ENCODE peak calls at places on chromosomes 11 and 22, in four cellular contexts. T, Y, L and H are unnamed samples.
A peak's percentile ranks its signal among the peaks of the same experiment; 100 is the strongest.

GRCh38 chr11:72867970-72868369 is 53.8 kb downstream of the ATG16L2 start:
- DNase-seq in T (no peak), Y (no peak), L (no peak), H (no peak)

GRCh38 chr22:21865041-21865440 is 2.4 kb downstream of the MAPK1 start:
- DNase-seq in T (no peak), Y (peak; percentile 82), L (no peak), H (no peak)

GRCh38 chr11:73710964-73711363 is 49.9 kb downstream of the RAB6A start:
- DNase-seq in T (no peak), Y (no peak), L (no peak), H (no peak)

GRCh38 chr11:119351232-119351631 is 4.7 kb upstream of the MFRP start:
- DNase-seq in T (no peak), Y (no peak), L (no peak), H (no peak)

GRCh38 chr11:118961591-118961990 is 5.5 kb downstream of the UPK2 start:
- DNase-seq in T (no peak), Y (no peak), L (no peak), H (no peak)

GRCh38 chr11:65419773-65420481 is 2.7 kb upstream of the NEAT1 start:
- DNase-seq in T (peak; percentile 92), Y (peak; percentile 90), L (no peak), H (no peak)

GRCh38 chr22:38107692-38108515 is 2.6 kb downstream of the BAIAP2L2 start:
- DNase-seq in T (peak; percentile 93), Y (no peak), L (no peak), H (no peak)

GRCh38 chr11:134564472-134565200 is 152.6 kb upstream of the B3GAT1 start:
- DNase-seq in T (no peak), Y (no peak), L (no peak), H (no peak)

GRCh38 chr22:37263966-37264887 is 18.1 kb upstream of the CYTH4 start:
- DNase-seq in T (no peak), Y (no peak), L (no peak), H (no peak)

GRCh38 chr11:127643659-127644058 is 643.1 kb upstream of the KIRREL3 start:
- DNase-seq in T (no peak), Y (no peak), L (no peak), H (no peak)

GRCh38 chr22:43035250-43035649 is 20.3 kb upstream of the PACSIN2 start:
- DNase-seq in T (no peak), Y (no peak), L (no peak), H (no peak)

GRCh38 chr22:45996241-45997076 is 19.5 kb upstream of the WNT7B start:
- DNase-seq in T (no peak), Y (no peak), L (no peak), H (no peak)

GRCh38 chr11:104705475-104706195 is 192.6 kb downstream of the CASP12 start:
- DNase-seq in T (no peak), Y (no peak), L (peak; percentile 1), H (peak; percentile 12)

GRCh38 chr11:60631939-60632338 is 67.5 kb upstream of the MS4A8 start:
- DNase-seq in T (no peak), Y (no peak), L (no peak), H (no peak)

GRCh38 chr22:27214691-27215090 is 557.3 kb downstream of the MIAT start:
- DNase-seq in T (no peak), Y (no peak), L (no peak), H (no peak)

GRCh38 chr11:119470316-119471266 is 47.6 kb upstream of the THY1 start:
- DNase-seq in T (no peak), Y (no peak), L (no peak), H (no peak)

GRCh38 chr11:62504158-62504973 is 42.2 kb downstream of the AHNAK start:
- DNase-seq in T (no peak), Y (no peak), L (no peak), H (no peak)

GRCh38 chr11:94785509-94785908 is 17.4 kb downstream of the AMOTL1 start:
- DNase-seq in T (no peak), Y (no peak), L (no peak), H (no peak)

DNA sequence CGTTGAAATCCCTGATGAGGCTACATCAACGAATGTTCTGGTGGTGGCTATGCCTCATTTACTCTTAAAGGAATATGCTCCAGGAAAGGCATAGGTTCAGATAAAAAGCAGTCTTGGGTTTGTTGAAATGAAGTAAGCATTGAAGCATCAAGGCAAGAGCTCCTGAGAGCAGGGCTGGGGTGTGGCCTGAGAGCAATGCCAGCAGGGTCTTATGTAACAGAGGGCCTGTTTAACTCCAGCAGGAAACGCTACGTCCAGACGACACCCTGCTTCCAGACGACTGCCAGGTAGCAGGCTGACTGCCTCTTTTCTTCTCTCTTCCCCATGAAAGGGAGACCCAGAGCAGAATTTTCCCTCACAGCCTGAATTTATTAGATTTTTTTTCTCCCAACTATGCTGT is 127.1 kb upstream of the SLC5A12 start:
- DNase-seq in T (no peak), Y (no peak), L (no peak), H (no peak)
- TF ChIP-seq TAF1 in T (no peak), Y (no peak), L (no peak), H (no peak)

GRCh38 chr11:100888836-100889235 is 201.7 kb downstream of the ARHGAP42 start:
- DNase-seq in T (no peak), Y (no peak), L (no peak), H (no peak)

GRCh38 chr11:100892886-100893285 is 205.8 kb downstream of the ARHGAP42 start:
- DNase-seq in T (no peak), Y (no peak), L (no peak), H (no peak)

GRCh38 chr11:100889758-100890157 is 202.7 kb downstream of the ARHGAP42 start:
- DNase-seq in T (no peak), Y (no peak), L (no peak), H (no peak)

GRCh38 chr11:100887659-100888058 is 200.6 kb downstream of the ARHGAP42 start:
- DNase-seq in T (no peak), Y (no peak), L (no peak), H (no peak)

GRCh38 chr11:100890779-100891178 is 203.7 kb downstream of the ARHGAP42 start:
- DNase-seq in T (no peak), Y (no peak), L (no peak), H (no peak)
- TF ChIP-seq TAF1 in T (no peak), Y (no peak), L (no peak), H (no peak)

GRCh38 chr11:78318733-78319132 is 98.9 kb downstream of the GAB2 start:
- DNase-seq in T (no peak), Y (no peak), L (no peak), H (no peak)
- TF ChIP-seq TAF1 in T (no peak), Y (no peak), L (no peak), H (no peak)

GRCh38 chr11:8917157-8917820 is 6.3 kb downstream of the AKIP1 start:
- DNase-seq in T (peak; percentile 62), Y (no peak), L (no peak), H (no peak)
- TF ChIP-seq TAF1 in T (no peak), Y (no peak), L (no peak), H (no peak)

GRCh38 chr22:29814003-29814402 is 24.1 kb downstream of the ASCC2 start:
- DNase-seq in T (no peak), Y (no peak), L (no peak), H (no peak)

GRCh38 chr22:29816980-29817379 is 21.1 kb downstream of the ASCC2 start:
- DNase-seq in T (no peak), Y (no peak), L (no peak), H (no peak)

GRCh38 chr22:29816539-29816938 is 21.5 kb downstream of the ASCC2 start:
- DNase-seq in T (no peak), Y (no peak), L (no peak), H (no peak)

GRCh38 chr22:29816128-29816527 is 21.9 kb downstream of the ASCC2 start:
- DNase-seq in T (no peak), Y (no peak), L (no peak), H (no peak)

GRCh38 chr22:29815580-29815979 is 22.5 kb downstream of the ASCC2 start:
- DNase-seq in T (no peak), Y (no peak), L (no peak), H (no peak)
- TF ChIP-seq TAF1 in T (no peak), Y (no peak), L (no peak), H (no peak)

GRCh38 chr11:18986744-18987143 is 47.5 kb upstream of the MRGPRX1 start:
- DNase-seq in T (no peak), Y (no peak), L (no peak), H (no peak)
- TF ChIP-seq TAF1 in T (no peak), Y (no peak), L (no peak), H (no peak)

DNA sequence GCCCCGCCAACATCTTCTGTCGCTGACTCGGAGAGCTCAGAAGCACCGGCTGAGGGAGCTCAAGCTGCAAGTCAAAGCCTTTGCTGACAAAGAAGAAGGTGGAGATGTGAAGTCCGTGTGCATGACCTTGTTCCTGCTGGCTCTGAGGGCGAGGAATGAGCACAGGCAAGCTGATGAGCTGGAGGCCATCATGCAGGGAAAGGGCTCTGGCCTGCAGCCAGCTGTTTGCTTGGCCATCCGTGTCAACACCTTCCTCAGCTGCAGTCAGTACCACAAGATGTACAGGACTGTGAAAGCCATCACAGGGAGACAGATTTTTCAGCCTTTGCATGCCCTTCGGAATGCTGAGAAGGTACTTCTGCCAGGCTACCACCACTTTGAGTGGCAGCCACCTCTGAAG is 6.7 kb downstream of the RAG1 start:
- DNase-seq in T (no peak), Y (no peak), L (no peak), H (no peak)
- TF ChIP-seq TAF1 in T (no peak), Y (no peak), L (no peak), H (no peak)